ENCODE peak calls at places on chromosome 3, in four cellular contexts. L is H1, K is SK-N-SH, E is GM12878. P is an unnamed sample.

GRCh38 chr3:114745322-114746240 is 401.5 kb downstream of the ZBTB20 start:
- DNase-seq in L (no peak), E (no peak), K (no peak), P (peak; percentile 91)

GRCh38 chr3:58490860-58491501 is 915 bp upstream of the KCTD6 start:
- DNase-seq in E (no peak), L (no peak), K (no peak), P (no peak)

GRCh38 chr3:8639585-8639984 is 5.0 kb downstream of the SSUH2 start:
- DNase-seq in E (no peak), K (no peak), L (no peak), P (no peak)

GRCh38 chr3:190024912-190025311 is 95.8 kb downstream of the P3H2 start:
- DNase-seq in K (no peak), L (no peak), E (no peak), P (no peak)

GRCh38 chr3:183506674-183507290 is 48.7 kb downstream of the KLHL6 start:
- DNase-seq in E (no peak), K (no peak), L (no peak), P (no peak)

GRCh38 chr3:172038823-172039222 is 555 bp upstream of the FNDC3B start:
- DNase-seq in E (no peak), L (no peak), K (no peak), P (no peak)

GRCh38 chr3:11764931-11765363 is 81.7 kb downstream of the TAMM41 start:
- DNase-seq in E (no peak), L (no peak), K (no peak), P (no peak)

GRCh38 chr3:186997061-186998054 is 67.0 kb downstream of the ST6GAL1 start:
- DNase-seq in L (no peak), K (no peak), E (no peak), P (no peak)

GRCh38 chr3:72139316-72139715 is 354.4 kb upstream of the PROK2 start:
- DNase-seq in K (no peak), E (no peak), L (no peak), P (no peak)

GRCh38 chr3:52531636-52532516 is 1.8 kb downstream of the NT5DC2 start:
- DNase-seq in K (no peak), L (no peak), E (no peak), P (no peak)

GRCh38 chr3:127036209-127037020 is 53.5 kb downstream of the PLXNA1 start:
- DNase-seq in L (no peak), K (no peak), E (no peak), P (no peak)

GRCh38 chr3:7546219-7546618 is 685.3 kb downstream of the GRM7 start:
- DNase-seq in E (no peak), K (no peak), L (no peak), P (no peak)

GRCh38 chr3:188860147-188860546 is 311.6 kb upstream of the TPRG1 start:
- DNase-seq in L (no peak), E (no peak), K (no peak), P (no peak)

GRCh38 chr3:188156051-188156450 is 2.1 kb downstream of the LPP start:
- DNase-seq in K (no peak), L (no peak), E (no peak), P (no peak)

GRCh38 chr3:124033360-124034015 is 41.6 kb upstream of the ROPN1 start:
- DNase-seq in E (no peak), L (peak; percentile 71), K (no peak), P (no peak)
- TF ChIP-seq TCF12 in E (no peak), L (no peak), K (no peak), P (no peak)

DNA sequence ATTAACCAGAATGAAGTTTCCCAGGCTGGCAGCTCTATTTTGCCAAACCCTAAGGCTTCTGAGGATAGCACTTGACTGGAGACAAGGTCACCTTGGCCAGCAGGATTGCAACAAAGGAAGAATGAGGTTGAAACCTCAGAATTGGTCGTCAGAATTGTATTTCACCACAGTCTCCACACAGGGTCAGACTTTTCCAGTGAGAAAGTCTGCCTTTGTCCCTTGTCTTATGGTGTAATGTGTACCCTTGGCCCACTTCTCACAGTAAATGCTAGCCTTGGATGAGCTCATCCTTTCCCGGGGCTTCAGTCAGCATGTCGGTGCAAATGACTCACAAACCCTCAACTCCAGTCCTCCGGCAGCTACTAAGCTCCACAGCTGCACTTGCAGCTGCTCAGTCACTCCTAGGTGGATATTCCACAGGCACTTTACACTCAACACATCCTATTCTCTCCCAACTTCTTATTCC is 19.7 kb downstream of the SSR3 start:
- DNase-seq in E (no peak), L (no peak), K (no peak), P (peak; percentile 96)
- TF ChIP-seq TCF12 in E (no peak), L (no peak), K (peak; percentile 74), P (no peak)

GRCh38 chr3:170697131-170697530 is 111.3 kb upstream of the SLC7A14 start:
- DNase-seq in E (no peak), L (no peak), K (no peak), P (no peak)

GRCh38 chr3:170701696-170702678 is 116.1 kb upstream of the SLC7A14 start:
- DNase-seq in L (no peak), K (no peak), E (no peak), P (no peak)

GRCh38 chr3:170697803-170698350 is 112.0 kb upstream of the SLC7A14 start:
- DNase-seq in L (no peak), E (no peak), K (no peak), P (no peak)

GRCh38 chr3:170700054-170700404 is 114.2 kb upstream of the SLC7A14 start:
- DNase-seq in E (no peak), K (no peak), L (no peak), P (no peak)

GRCh38 chr3:170699158-170700053 is 113.5 kb upstream of the SLC7A14 start:
- DNase-seq in K (no peak), E (no peak), L (no peak), P (no peak)
- TF ChIP-seq TCF12 in K (no peak), E (no peak), L (no peak), P (no peak)

GRCh38 chr3:66303556-66303955 is 82.8 kb downstream of the SLC25A26 start:
- DNase-seq in K (no peak), L (no peak), E (no peak), P (no peak)
- TF ChIP-seq TCF12 in K (no peak), L (no peak), E (no peak), P (no peak)

GRCh38 chr3:138747229-138747628 is 87.5 kb downstream of the PIK3CB start:
- DNase-seq in L (no peak), E (no peak), K (no peak), P (no peak)
- TF ChIP-seq TCF12 in L (no peak), E (no peak), K (no peak), P (no peak)

DNA sequence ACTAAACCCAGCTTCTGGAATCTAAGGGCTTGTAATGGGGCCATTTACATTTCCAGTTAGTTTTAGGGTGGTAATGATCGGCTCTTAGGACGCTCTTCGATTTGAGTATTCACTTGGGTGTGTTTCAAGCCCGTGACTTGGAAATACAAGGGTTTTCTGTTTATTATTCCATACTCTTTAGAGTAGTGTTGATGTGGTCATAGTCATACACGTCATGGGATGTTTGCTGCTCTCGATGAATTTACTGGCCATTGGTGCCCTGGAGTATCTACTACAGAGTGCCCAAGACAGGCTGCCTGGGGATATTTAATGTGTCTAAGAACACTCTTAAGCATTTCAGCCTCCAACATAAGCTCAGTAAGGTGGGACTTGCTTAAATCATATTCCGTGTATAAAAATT is 64.1 kb downstream of the PTPRG start:
- DNase-seq in E (no peak), L (no peak), K (no peak), P (no peak)
- TF ChIP-seq TCF12 in E (no peak), L (no peak), K (no peak), P (no peak)

GRCh38 chr3:177134811-177135210 is 62.5 kb downstream of the TBL1XR1 start:
- DNase-seq in K (no peak), L (no peak), E (no peak), P (no peak)

GRCh38 chr3:177135841-177136492 is 61.3 kb downstream of the TBL1XR1 start:
- DNase-seq in E (no peak), L (no peak), K (no peak), P (peak; percentile 91)

GRCh38 chr3:177136715-177137114 is 60.6 kb downstream of the TBL1XR1 start:
- DNase-seq in K (no peak), L (no peak), E (no peak), P (no peak)

GRCh38 chr3:177134166-177134565 is 63.1 kb downstream of the TBL1XR1 start:
- DNase-seq in E (no peak), K (no peak), L (no peak), P (no peak)

DNA sequence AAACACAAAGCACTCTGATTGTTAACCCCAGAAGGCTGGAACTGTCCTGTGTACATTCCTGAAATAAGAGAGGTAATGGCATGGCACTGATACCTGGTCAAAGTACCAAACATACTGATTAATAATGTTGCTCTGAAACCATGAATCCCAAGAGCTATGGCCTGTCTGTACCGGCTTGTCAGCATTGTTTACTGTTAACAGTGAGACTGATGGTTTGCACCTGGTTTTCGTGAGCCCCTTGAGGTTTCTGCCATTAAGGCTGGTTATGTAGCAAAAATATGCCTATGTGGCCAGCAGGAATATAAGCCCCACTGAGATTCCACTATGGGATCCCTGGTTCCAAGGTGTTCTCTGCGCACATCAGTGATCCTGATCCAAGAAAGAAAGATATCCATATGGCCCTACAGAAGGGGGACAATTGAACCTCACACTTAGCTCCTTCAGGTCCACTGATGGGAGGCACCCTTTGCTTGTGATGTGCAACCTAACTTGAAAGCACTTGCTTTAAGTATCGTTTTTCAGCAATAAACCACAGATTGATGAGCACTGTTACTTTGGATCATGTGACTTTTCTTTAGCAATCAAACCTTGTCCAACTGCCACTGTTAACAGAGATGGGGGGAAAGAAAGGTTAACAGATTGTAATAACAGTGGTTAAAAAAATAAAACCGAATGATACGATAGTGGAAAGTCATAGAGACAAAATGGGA is 65.2 kb downstream of the TBL1XR1 start:
- DNase-seq in E (no peak), L (no peak), K (no peak), P (no peak)
- TF ChIP-seq TCF12 in E (peak; percentile 28), L (no peak), K (no peak), P (no peak)

GRCh38 chr3:28286595-28286994 is 45.2 kb downstream of the CMC1 start:
- DNase-seq in E (peak; percentile 8), K (peak; percentile 26), L (no peak), P (peak; percentile 34)
- TF ChIP-seq TCF12 in E (no peak), K (no peak), L (no peak), P (no peak)

DNA sequence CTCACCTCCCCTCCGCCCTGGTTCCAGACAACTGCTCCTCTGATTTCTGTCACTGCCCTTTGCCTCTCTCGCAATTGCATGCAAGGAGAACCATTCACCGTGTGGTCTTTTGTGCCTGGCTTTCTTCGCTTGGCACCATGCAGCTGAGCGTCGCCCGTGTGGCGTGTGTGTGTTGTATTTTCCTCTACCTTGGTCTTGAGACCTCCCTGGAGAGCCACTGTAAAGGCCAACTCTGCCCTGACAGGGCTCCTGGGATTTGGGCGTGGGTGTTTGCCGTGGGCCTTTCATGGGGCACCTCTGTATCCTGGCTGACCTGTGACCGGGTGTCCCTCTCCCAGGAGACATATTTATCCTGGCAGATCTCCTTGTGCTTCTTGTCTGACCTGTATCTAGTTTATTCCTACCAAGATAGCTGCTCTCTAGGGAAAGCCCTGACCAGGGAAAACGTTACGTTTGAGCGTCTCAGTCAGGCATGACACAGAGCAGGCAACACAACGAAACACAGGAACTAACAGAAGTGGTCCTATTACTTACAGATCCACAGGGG is 2.0 kb upstream of the PIGZ start:
- DNase-seq in E (no peak), L (no peak), K (no peak), P (no peak)
- TF ChIP-seq TCF12 in E (no peak), L (no peak), K (no peak), P (no peak)

P was measured in HepG2.